ENCODE peak calls at places on chromosomes 6 and 20, in seven cellular contexts. S is ovary; H is fibroblast of lung; X is CD8-positive, alpha-beta T cell; P is tibial nerve; Y is heart left ventricle; T is CD8-positive, alpha-beta memory T cell. B is an unnamed sample. For H3K36me3, the result is how much of the 10 kb centered on the place peaks cover.

GRCh38 chr6:551405-551804 is 105.5 kb downstream of the HUS1B start:
- DNase-seq in S (no peak), H (peak), X (no peak), P (no peak), Y (no peak), T (no peak), B (no peak)

GRCh38 chr6:155628315-155628714 is 172.7 kb upstream of the NOX3 start:
- DNase-seq in S (no peak), H (no peak), X (no peak), P (no peak), Y (no peak), T (no peak), B (no peak)

GRCh38 chr20:56202493-56203077 is 45.9 kb upstream of the MC3R start:
- DNase-seq in S (no peak), H (peak), X (no peak), P (no peak), Y (no peak), T (no peak), B (no peak)

GRCh38 chr20:6824401-6824800 is 56.9 kb downstream of the BMP2 start:
- DNase-seq in S (no peak), H (no peak), X (no peak), P (no peak), Y (no peak), T (no peak), B (no peak)

GRCh38 chr6:143741480-143741879 is 63.7 kb downstream of the PHACTR2 start:
- DNase-seq in S (no peak), H (no peak), X (no peak), P (no peak), Y (no peak), T (no peak), B (no peak)

GRCh38 chr6:23021487-23021886 is 452.1 kb downstream of the HDGFL1 start:
- DNase-seq in S (no peak), H (no peak), X (no peak), P (no peak), Y (no peak), T (no peak), B (no peak)

GRCh38 chr20:23666189-23666588 is 22.6 kb downstream of the CST4 start:
- DNase-seq in S (no peak), H (peak), X (no peak), P (no peak), Y (no peak), T (no peak), B (no peak)

GRCh38 chr6:144695858-144696533 is 410.9 kb downstream of the UTRN start:
- DNase-seq in S (no peak), H (no peak), X (no peak), P (no peak), Y (no peak), T (no peak), B (no peak)

GRCh38 chr6:163525926-163526325 is 111.4 kb downstream of the QKI start:
- DNase-seq in S (no peak), H (no peak), X (no peak), P (no peak), Y (no peak), T (no peak), B (no peak)

GRCh38 chr20:40233401-40233800 is 455.6 kb downstream of the MAFB start:
- DNase-seq in S (no peak), H (no peak), X (no peak), P (no peak), Y (no peak), T (no peak), B (no peak)

GRCh38 chr6:139778688-139779087 is 404.2 kb upstream of the CITED2 start:
- DNase-seq in S (no peak), H (peak), X (no peak), P (no peak), Y (no peak), T (no peak), B (no peak)

GRCh38 chr6:33851959-33852358 is 48.2 kb upstream of the MLN start:
- DNase-seq in S (no peak), H (no peak), X (no peak), P (no peak), Y (no peak), T (no peak), B (peak)

GRCh38 chr20:1876975-1877603 is 18.1 kb upstream of the SIRPA start:
- DNase-seq in S (no peak), H (no peak), X (no peak), P (no peak), Y (no peak), T (no peak), B (no peak)

GRCh38 chr20:24672886-24673677 is 203.7 kb downstream of the SYNDIG1 start:
- DNase-seq in S (no peak), H (peak), X (no peak), P (no peak), Y (no peak), T (no peak), B (no peak)

GRCh38 chr20:46070215-46070910 is 19.4 kb downstream of the NCOA5 start:
- DNase-seq in S (no peak), H (peak), X (no peak), P (no peak), Y (no peak), T (no peak), B (no peak)

GRCh38 chr6:70549327-70549726 is 17.4 kb upstream of the SDHAF4 start:
- DNase-seq in S (no peak), H (no peak), X (no peak), P (no peak), Y (no peak), T (no peak), B (no peak)

GRCh38 chr6:33205172-33206026 is 944 bp downstream of the HSD17B8 start:
- DNase-seq in S (no peak), H (no peak), X (no peak), P (no peak), Y (no peak), T (no peak), B (no peak)

GRCh38 chr6:149248688-149249369 is 68.7 kb upstream of the TAB2 start:
- DNase-seq in S (no peak), H (no peak), X (no peak), P (no peak), Y (no peak), T (no peak), B (peak)

GRCh38 chr20:63536241-63536977 is 767 bp downstream of the PTK6 start:
- DNase-seq in S (no peak), H (peak), X (no peak), P (no peak), Y (peak), T (no peak), B (peak)

GRCh38 chr20:49586967-49587587 is 19.1 kb upstream of the PTGIS start:
- DNase-seq in S (no peak), H (peak), X (no peak), P (no peak), Y (no peak), T (no peak), B (no peak)

GRCh38 chr6:6221829-6222535 is 98.5 kb downstream of the F13A1 start:
- DNase-seq in S (no peak), H (no peak), X (no peak), P (no peak), Y (no peak), T (no peak), B (peak)

GRCh38 chr20:32155017-32155965 is 45.8 kb downstream of the TM9SF4 start:
- DNase-seq in S (peak), H (peak), X (no peak), P (peak), Y (peak), T (no peak), B (peak)

GRCh38 chr6:135182120-135182992 is 1.2 kb downstream of the MYB start:
- DNase-seq in S (no peak), H (peak), X (peak), P (no peak), Y (peak), T (peak), B (peak)

GRCh38 chr20:21396921-21397340 is 395 bp downstream of the NKX2-4 start:
- DNase-seq in S (no peak), H (no peak), X (no peak), P (no peak), Y (no peak), T (no peak), B (no peak)

GRCh38 chr6:32092760-32093497 is 16.2 kb downstream of the TNXB start:
- DNase-seq in S (peak), H (peak), X (no peak), P (no peak), Y (no peak), T (no peak), B (no peak)

GRCh38 chr20:19806806-19807691 is 49.0 kb downstream of the RIN2 start:
- DNase-seq in S (no peak), H (peak), X (no peak), P (no peak), Y (no peak), T (no peak), B (no peak)

GRCh38 chr20:62197321-62197720 is 14.5 kb downstream of the MTG2 start:
- DNase-seq in S (no peak), H (no peak), X (no peak), P (no peak), Y (no peak), T (no peak), B (no peak)

GRCh38 chr20:62198931-62199330 is 16.1 kb downstream of the MTG2 start:
- DNase-seq in S (no peak), H (no peak), X (no peak), P (no peak), Y (no peak), T (no peak), B (no peak)

GRCh38 chr20:62197801-62198200 is 15.0 kb downstream of the MTG2 start:
- DNase-seq in S (no peak), H (no peak), X (no peak), P (no peak), Y (no peak), T (no peak), B (no peak)

GRCh38 chr20:62200491-62201172 is 17.8 kb downstream of the MTG2 start:
- DNase-seq in S (no peak), H (no peak), X (no peak), P (no peak), Y (no peak), T (no peak), B (no peak)

DNA sequence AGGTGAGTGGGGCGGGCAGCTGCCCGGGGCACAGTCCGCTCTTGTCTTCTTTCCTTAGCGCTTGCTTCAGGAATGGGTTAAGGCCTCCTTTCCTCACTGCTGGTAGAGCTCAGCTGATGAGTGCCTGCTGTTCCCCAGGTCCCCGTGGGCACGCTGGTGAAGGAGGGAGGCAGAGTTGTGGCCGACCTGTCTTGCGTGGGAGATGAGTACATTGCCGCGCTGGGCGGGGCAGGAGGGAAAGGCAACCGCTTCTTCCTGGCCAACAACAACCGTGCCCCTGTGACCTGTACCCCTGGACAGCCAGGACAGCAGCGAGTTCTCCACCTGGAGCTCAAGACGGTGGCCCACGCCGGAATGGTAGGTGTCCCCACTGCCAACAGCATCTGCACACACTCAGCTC is 15.7 kb downstream of the MTG2 start:
- DNase-seq in S (no peak), H (no peak), X (no peak), P (no peak), Y (no peak), T (no peak), B (no peak)
- H3K36me3 ChIP-seq in S (under half), H (under half), X (under half), P (under half), Y (half or more), T (under half), B (under half)

GRCh38 chr6:12136905-12137304 is 124.8 kb downstream of the HIVEP1 start:
- DNase-seq in S (no peak), H (peak), X (no peak), P (no peak), Y (no peak), T (no peak), B (no peak)
- H3K27ac ChIP-seq in S (no peak), H (no peak), X (no peak), P (no peak), Y (no peak), T (no peak), B (no peak)

DNA sequence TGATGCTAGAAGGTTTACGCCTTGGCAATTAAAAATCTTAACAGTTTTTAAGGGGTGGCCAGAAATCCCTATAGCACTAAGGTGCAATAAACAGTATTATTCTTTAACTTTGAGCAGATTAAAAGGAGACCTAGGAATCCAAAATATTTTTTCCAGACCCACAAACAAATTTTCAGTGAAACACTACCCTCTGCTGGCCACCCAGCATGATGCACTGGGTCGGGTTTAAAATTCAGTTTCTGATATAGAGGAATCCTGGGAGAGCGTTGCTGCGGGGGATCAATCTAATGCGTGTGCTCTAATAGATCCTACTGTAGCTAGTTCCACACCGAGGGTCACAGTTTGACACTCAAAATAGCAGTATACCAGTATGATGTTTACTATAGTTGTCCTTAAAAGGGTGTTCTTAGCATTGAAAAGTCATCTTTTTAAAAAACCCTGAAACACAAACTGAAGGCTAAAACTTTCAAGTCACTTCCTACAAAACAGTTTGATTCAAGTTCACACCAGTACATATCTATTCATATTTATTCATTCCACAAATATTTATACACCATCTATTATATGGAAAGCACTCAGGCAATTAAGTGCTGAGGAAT is 10.2 kb downstream of the UBE3D start:
- DNase-seq in S (no peak), H (peak), X (peak), P (no peak), Y (no peak), T (peak), B (peak)
- H3K36me3 ChIP-seq in S (under half), H (under half), X (under half), P (under half), Y (under half), T (under half), B (under half)

GRCh38 chr20:10898555-10898954 is 224.8 kb upstream of the JAG1 start:
- DNase-seq in S (no peak), H (peak), X (no peak), P (no peak), Y (no peak), T (no peak), B (no peak)

GRCh38 chr20:10897341-10897740 is 223.5 kb upstream of the JAG1 start:
- DNase-seq in S (no peak), H (no peak), X (no peak), P (no peak), Y (no peak), T (no peak), B (no peak)

DNA sequence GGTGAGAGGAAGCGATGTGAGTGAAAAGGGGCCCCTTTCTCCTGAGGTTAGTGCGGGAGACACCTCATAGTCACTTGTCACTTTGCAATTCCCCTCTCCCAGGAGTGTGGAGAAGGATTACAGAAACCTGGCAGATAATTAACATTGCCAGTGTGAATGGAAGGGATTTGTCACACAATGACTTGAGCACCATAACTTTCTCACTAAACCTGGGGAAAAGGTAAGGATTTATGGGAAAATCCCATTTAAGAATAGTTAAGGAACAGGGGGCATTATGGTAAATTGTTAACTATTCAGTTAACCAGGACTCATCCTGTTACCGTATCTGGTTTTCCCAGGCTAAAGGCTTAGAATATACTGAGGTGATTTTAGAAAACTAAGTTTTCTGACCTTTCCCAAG is 219.5 kb upstream of the JAG1 start:
- DNase-seq in S (no peak), H (no peak), X (no peak), P (no peak), Y (no peak), T (no peak), B (no peak)
- H3K27ac ChIP-seq in S (no peak), H (no peak), X (no peak), P (no peak), Y (no peak), T (no peak), B (no peak)

DNA sequence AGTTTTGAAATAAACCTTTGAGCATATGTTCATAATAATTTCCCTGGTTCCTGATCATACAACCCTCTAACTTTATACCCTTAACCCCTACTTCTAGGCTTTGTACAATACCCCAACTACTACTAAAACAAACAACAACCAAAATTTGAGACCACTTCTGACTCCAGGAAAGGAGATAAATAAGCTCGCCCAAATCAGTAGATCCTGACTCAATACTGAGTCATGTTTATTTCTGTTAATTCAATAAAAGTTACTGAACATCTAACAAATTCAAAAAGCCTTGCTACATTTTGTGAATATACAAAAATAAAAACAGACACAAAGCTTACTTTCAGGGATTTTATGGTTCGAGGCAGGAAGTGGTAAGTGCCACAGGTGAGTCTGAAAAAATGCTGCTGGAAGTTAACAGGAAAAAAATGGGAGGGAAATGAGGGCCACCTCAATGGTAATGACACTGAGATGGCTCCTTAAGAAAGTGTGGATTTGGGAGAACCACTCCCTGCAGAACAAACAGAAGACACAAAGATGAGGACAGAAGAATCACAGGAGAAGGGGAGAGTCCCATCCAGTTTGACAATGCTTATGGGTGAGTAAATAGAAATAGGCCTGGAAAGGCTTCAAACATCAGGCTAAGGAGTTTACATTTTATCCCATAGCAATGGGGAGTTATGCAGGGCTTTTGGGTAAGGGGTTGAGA is 63.4 kb downstream of the DST start:
- DNase-seq in S (no peak), H (peak), X (no peak), P (no peak), Y (no peak), T (no peak), B (no peak)
- H3K36me3 ChIP-seq in S (under half), H (under half), X (under half), P (under half), Y (half or more), T (under half), B (under half)

DNA sequence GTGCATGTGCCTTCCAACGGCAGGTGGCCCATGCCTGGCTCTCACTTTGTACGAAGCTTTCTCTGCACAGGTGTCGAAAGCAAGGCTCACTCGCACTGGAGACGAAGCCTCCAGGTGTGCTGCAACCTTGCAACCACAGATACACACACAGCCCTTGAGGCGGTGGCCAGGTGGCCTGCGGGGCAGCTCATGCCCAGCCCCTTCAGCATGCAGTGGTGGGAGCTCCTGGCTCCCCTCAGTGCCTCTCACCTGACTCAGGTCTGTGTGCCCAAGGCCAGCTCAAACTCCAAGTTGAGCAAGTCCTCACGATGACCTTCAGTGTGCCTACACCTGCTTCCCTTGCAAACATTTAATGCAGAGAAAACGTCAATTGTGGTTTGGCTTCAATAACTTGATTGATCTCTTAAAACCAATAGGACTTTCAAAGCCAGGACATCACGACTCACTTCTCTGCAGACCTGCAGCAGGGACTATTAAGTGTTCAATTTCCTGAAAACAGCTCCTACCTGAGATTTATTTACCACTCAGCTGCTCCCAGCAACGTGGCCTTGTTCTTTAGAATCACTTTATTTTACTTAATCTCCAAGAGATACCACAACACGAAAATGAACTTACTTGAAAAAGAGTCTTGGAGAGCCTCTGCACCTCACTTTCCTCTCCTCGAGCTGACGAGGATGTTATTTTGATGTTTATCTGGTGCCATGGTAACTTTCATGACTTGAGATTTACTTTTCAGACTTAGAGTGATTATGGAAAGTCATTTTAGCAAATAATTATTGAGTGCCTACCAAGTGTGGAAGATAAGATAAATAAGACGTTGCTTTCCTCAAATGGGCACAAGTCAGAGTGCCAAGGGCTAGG is 86.3 kb downstream of the SLC22A23 start:
- DNase-seq in S (no peak), H (no peak), X (no peak), P (no peak), Y (no peak), T (no peak), B (no peak)
- H3K27ac ChIP-seq in S (no peak), H (no peak), X (peak), P (no peak), Y (no peak), T (no peak), B (no peak)

GRCh38 chr6:43781572-43781928 is 11.5 kb downstream of the VEGFA start:
- DNase-seq in S (no peak), H (no peak), X (no peak), P (no peak), Y (no peak), T (no peak), B (no peak)

GRCh38 chr6:43780293-43780692 is 10.3 kb downstream of the VEGFA start:
- DNase-seq in S (no peak), H (no peak), X (no peak), P (no peak), Y (no peak), T (no peak), B (no peak)

GRCh38 chr6:43782764-43783513 is 12.9 kb downstream of the VEGFA start:
- DNase-seq in S (no peak), H (no peak), X (no peak), P (no peak), Y (no peak), T (no peak), B (no peak)

GRCh38 chr6:43780891-43781571 is 11.0 kb downstream of the VEGFA start:
- DNase-seq in S (no peak), H (no peak), X (no peak), P (no peak), Y (no peak), T (no peak), B (no peak)

GRCh38 chr6:43781941-43782704 is 12.1 kb downstream of the VEGFA start:
- DNase-seq in S (no peak), H (no peak), X (no peak), P (no peak), Y (no peak), T (no peak), B (no peak)
- H3K36me3 ChIP-seq in S (under half), H (half or more), X (under half), P (under half), Y (half or more), T (under half), B (under half)